ENCODE peak calls at places on chromosomes 16 and 17, in eight cellular contexts. One of them, this sample, is unnamed.

GRCh38 chr17:80807014-80807413 is 184.6 kb upstream of the CHMP6 start:
- DNase-seq in HCT116: no peak
- DNase-seq in endothelial cell of umbilical vein: no peak
- DNase-seq in K562: no peak
- DNase-seq in SK-N-SH: no peak
- DNase-seq in HepG2: no peak
- DNase-seq in GM12878: no peak
- DNase-seq in H1: no peak
- DNase-seq in this sample: no peak

GRCh38 chr17:56136316-56136715 is 17.0 kb upstream of the ANKFN1 start:
- DNase-seq in HCT116: no peak
- DNase-seq in endothelial cell of umbilical vein: no peak
- DNase-seq in K562: no peak
- DNase-seq in SK-N-SH: no peak
- DNase-seq in HepG2: no peak
- DNase-seq in GM12878: no peak
- DNase-seq in H1: no peak
- DNase-seq in this sample: no peak

GRCh38 chr17:74190154-74190553 is 13.3 kb upstream of the RPL38 start:
- DNase-seq in HCT116: peak; percentile 66
- DNase-seq in endothelial cell of umbilical vein: peak; percentile 61
- DNase-seq in K562: peak; percentile 82
- DNase-seq in SK-N-SH: peak; percentile 90
- DNase-seq in HepG2: peak; percentile 44
- DNase-seq in GM12878: no peak
- DNase-seq in H1: no peak
- DNase-seq in this sample: peak; percentile 71

GRCh38 chr17:80252871-80253270 is 7.8 kb upstream of the RNF213 start:
- DNase-seq in HCT116: peak; percentile 46
- DNase-seq in endothelial cell of umbilical vein: no peak
- DNase-seq in K562: peak; percentile 42
- DNase-seq in SK-N-SH: peak; percentile 89
- DNase-seq in HepG2: no peak
- DNase-seq in GM12878: no peak
- DNase-seq in H1: peak; percentile 84
- DNase-seq in this sample: peak; percentile 85

GRCh38 chr17:80872011-80872929 is 119.4 kb upstream of the CHMP6 start:
- DNase-seq in HCT116: no peak
- DNase-seq in endothelial cell of umbilical vein: no peak
- DNase-seq in K562: no peak
- DNase-seq in SK-N-SH: no peak
- DNase-seq in HepG2: no peak
- DNase-seq in GM12878: no peak
- DNase-seq in H1: no peak
- DNase-seq in this sample: no peak

GRCh38 chr17:4631836-4632582 is 9.5 kb downstream of the ALOX15 start:
- DNase-seq in HCT116: no peak
- DNase-seq in endothelial cell of umbilical vein: no peak
- DNase-seq in K562: no peak
- DNase-seq in SK-N-SH: no peak
- DNase-seq in HepG2: no peak
- DNase-seq in GM12878: no peak
- DNase-seq in H1: peak; percentile 53
- DNase-seq in this sample: peak; percentile 78

GRCh38 chr17:82528484-82529265 is 9.1 kb downstream of the FOXK2 start:
- DNase-seq in HCT116: peak; percentile 31
- DNase-seq in endothelial cell of umbilical vein: peak; percentile 73
- DNase-seq in K562: no peak
- DNase-seq in SK-N-SH: peak; percentile 88
- DNase-seq in HepG2: no peak
- DNase-seq in GM12878: no peak
- DNase-seq in H1: no peak
- DNase-seq in this sample: no peak

GRCh38 chr17:32443827-32444300 is 446 bp upstream of the PSMD11 start:
- DNase-seq in HCT116: no peak
- DNase-seq in endothelial cell of umbilical vein: no peak
- DNase-seq in K562: no peak
- DNase-seq in SK-N-SH: no peak
- DNase-seq in HepG2: no peak
- DNase-seq in GM12878: no peak
- DNase-seq in H1: no peak
- DNase-seq in this sample: no peak

GRCh38 chr17:33038740-33039139 is 47.1 kb downstream of the SPACA3 start:
- DNase-seq in HCT116: peak; percentile 15
- DNase-seq in endothelial cell of umbilical vein: peak; percentile 21
- DNase-seq in K562: peak; percentile 76
- DNase-seq in SK-N-SH: peak; percentile 73
- DNase-seq in HepG2: no peak
- DNase-seq in GM12878: no peak
- DNase-seq in H1: peak; percentile 89
- DNase-seq in this sample: peak; percentile 80

GRCh38 chr17:2995362-2995761 is 68.0 kb downstream of the OR1D5 start:
- DNase-seq in HCT116: no peak
- DNase-seq in endothelial cell of umbilical vein: no peak
- DNase-seq in K562: no peak
- DNase-seq in SK-N-SH: no peak
- DNase-seq in HepG2: no peak
- DNase-seq in GM12878: no peak
- DNase-seq in H1: no peak
- DNase-seq in this sample: no peak

GRCh38 chr17:32558997-32559650 is 72.3 kb downstream of the CDK5R1 start:
- DNase-seq in HCT116: no peak
- DNase-seq in endothelial cell of umbilical vein: no peak
- DNase-seq in K562: peak; percentile 53
- DNase-seq in SK-N-SH: peak; percentile 32
- DNase-seq in HepG2: no peak
- DNase-seq in GM12878: peak; percentile 92
- DNase-seq in H1: no peak
- DNase-seq in this sample: no peak

GRCh38 chr16:12737563-12737962 is 66.1 kb downstream of the CPPED1 start:
- DNase-seq in HCT116: no peak
- DNase-seq in endothelial cell of umbilical vein: no peak
- DNase-seq in K562: no peak
- DNase-seq in SK-N-SH: no peak
- DNase-seq in HepG2: no peak
- DNase-seq in GM12878: no peak
- DNase-seq in H1: no peak
- DNase-seq in this sample: no peak

GRCh38 chr16:10480151-10480550 is 94.3 kb downstream of the ATF7IP2 start:
- DNase-seq in HCT116: no peak
- DNase-seq in endothelial cell of umbilical vein: no peak
- DNase-seq in K562: no peak
- DNase-seq in SK-N-SH: no peak
- DNase-seq in HepG2: no peak
- DNase-seq in GM12878: no peak
- DNase-seq in H1: no peak
- DNase-seq in this sample: no peak

GRCh38 chr16:8850279-8850885 is 18.4 kb downstream of the CARHSP1 start:
- DNase-seq in HCT116: no peak
- DNase-seq in endothelial cell of umbilical vein: peak; percentile 87
- DNase-seq in K562: no peak
- DNase-seq in SK-N-SH: peak; percentile 36
- DNase-seq in HepG2: peak; percentile 91
- DNase-seq in GM12878: no peak
- DNase-seq in H1: no peak
- DNase-seq in this sample: no peak

GRCh38 chr17:42683407-42684031 is 1.2 kb downstream of the CNTNAP1 start:
- DNase-seq in HCT116: no peak
- DNase-seq in endothelial cell of umbilical vein: peak; percentile 32
- DNase-seq in K562: no peak
- DNase-seq in SK-N-SH: peak; percentile 23
- DNase-seq in HepG2: no peak
- DNase-seq in GM12878: no peak
- DNase-seq in H1: peak; percentile 66
- DNase-seq in this sample: peak; percentile 77

GRCh38 chr16:84585472-84585871 is 32.4 kb downstream of the COTL1 start:
- DNase-seq in HCT116: no peak
- DNase-seq in endothelial cell of umbilical vein: no peak
- DNase-seq in K562: no peak
- DNase-seq in SK-N-SH: no peak
- DNase-seq in HepG2: no peak
- DNase-seq in GM12878: no peak
- DNase-seq in H1: no peak
- DNase-seq in this sample: no peak

GRCh38 chr17:43634681-43635125 is 27.0 kb downstream of the MEOX1 start:
- DNase-seq in HCT116: no peak
- DNase-seq in endothelial cell of umbilical vein: no peak
- DNase-seq in K562: no peak
- DNase-seq in SK-N-SH: no peak
- DNase-seq in HepG2: peak; percentile 53
- DNase-seq in GM12878: no peak
- DNase-seq in H1: no peak
- DNase-seq in this sample: no peak

DNA sequence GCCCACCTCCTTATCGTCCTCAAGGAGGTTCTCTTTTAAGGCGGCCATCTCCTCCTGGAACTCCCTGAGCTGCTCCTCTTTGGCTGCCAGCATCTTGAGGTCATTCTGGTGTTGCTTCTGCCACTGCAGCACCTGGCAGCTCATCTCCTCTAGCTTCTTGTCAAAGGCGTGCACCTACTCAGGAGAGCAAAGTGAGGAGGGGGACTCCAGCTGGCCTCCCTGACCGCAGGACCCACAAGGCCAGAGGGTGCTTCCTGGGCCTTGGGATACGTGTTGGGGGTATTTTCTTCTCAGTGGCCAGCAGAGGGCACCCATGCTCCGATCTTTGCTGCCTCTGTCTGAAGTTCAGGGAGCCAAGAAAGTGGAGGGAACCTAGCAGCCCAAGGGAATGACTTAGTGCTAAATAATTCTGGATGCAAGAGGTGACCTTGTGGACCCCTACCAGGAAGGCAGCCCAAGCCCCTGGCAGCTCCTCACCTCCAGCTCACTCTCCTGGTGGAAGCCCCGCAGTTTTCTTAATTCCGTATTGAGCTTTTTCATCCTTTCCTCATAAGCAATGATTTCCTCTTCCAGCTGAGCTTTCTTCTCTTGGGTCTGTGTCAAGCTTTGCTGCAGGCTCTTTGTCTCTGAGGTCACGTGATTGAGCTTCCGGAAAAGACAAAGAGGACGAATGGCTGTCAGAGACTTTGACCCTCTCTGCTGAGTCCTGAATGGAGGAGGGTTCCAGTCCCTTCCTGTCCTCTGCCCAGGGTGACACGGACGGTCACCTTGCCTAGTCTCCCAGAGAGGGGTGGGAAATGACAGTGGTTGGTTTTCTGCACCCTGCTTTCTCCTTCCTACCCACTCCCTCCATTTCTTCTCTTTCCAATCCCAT is 31.4 kb downstream of the DHX38 start:
- DNase-seq in HCT116: peak; percentile 42
- DNase-seq in endothelial cell of umbilical vein: peak; percentile 67
- DNase-seq in K562: peak; percentile 76
- DNase-seq in SK-N-SH: peak; percentile 80
- DNase-seq in HepG2: peak; percentile 67
- DNase-seq in GM12878: peak; percentile 26
- DNase-seq in H1: peak; percentile 84
- DNase-seq in this sample: peak; percentile 85
- H2AFZ ChIP-seq in HCT116: no peak overlapping the region
- H2AFZ ChIP-seq in endothelial cell of umbilical vein: peak overlapping the region; percentile 2
- H2AFZ ChIP-seq in K562: peak overlapping the region; percentile 29
- H2AFZ ChIP-seq in SK-N-SH: no peak overlapping the region
- H2AFZ ChIP-seq in HepG2: no peak overlapping the region
- H2AFZ ChIP-seq in GM12878: peak overlapping the region; percentile 60
- H2AFZ ChIP-seq in H1: peak overlapping the region; percentile 91
- H2AFZ ChIP-seq in this sample: peak overlapping the region; percentile 92

GRCh38 chr17:51260237-51260959 is at the start of gene UTP18:
- DNase-seq in HCT116: peak; percentile 98
- DNase-seq in endothelial cell of umbilical vein: peak; percentile 97
- DNase-seq in K562: peak; percentile 96
- DNase-seq in SK-N-SH: peak; percentile 100
- DNase-seq in HepG2: peak; percentile 96
- DNase-seq in GM12878: peak; percentile 89
- DNase-seq in H1: peak; percentile 94
- DNase-seq in this sample: peak; percentile 98

GRCh38 chr17:51263001-51263400 is 2.7 kb downstream of the UTP18 start:
- DNase-seq in HCT116: no peak
- DNase-seq in endothelial cell of umbilical vein: no peak
- DNase-seq in K562: no peak
- DNase-seq in SK-N-SH: no peak
- DNase-seq in HepG2: no peak
- DNase-seq in GM12878: no peak
- DNase-seq in H1: no peak
- DNase-seq in this sample: no peak

GRCh38 chr17:51259574-51260236 is at the start of gene MBTD1:
- DNase-seq in HCT116: peak; percentile 99
- DNase-seq in endothelial cell of umbilical vein: peak; percentile 97
- DNase-seq in K562: peak; percentile 91
- DNase-seq in SK-N-SH: peak; percentile 100
- DNase-seq in HepG2: peak; percentile 98
- DNase-seq in GM12878: no peak
- DNase-seq in H1: peak; percentile 96
- DNase-seq in this sample: peak; percentile 98

GRCh38 chr17:51258756-51259573 is 884 bp downstream of the MBTD1 start:
- DNase-seq in HCT116: no peak
- DNase-seq in endothelial cell of umbilical vein: peak; percentile 34
- DNase-seq in K562: peak; percentile 50
- DNase-seq in SK-N-SH: no peak
- DNase-seq in HepG2: peak; percentile 39
- DNase-seq in GM12878: no peak
- DNase-seq in H1: no peak
- DNase-seq in this sample: no peak

GRCh38 chr17:51260960-51261958 is 913 bp downstream of the UTP18 start:
- DNase-seq in HCT116: peak; percentile 35
- DNase-seq in endothelial cell of umbilical vein: peak; percentile 53
- DNase-seq in K562: peak; percentile 81
- DNase-seq in SK-N-SH: peak; percentile 90
- DNase-seq in HepG2: peak; percentile 49
- DNase-seq in GM12878: no peak
- DNase-seq in H1: peak; percentile 90
- DNase-seq in this sample: peak; percentile 91
- TF ChIP-seq POLR2AphosphoS5 in HCT116: peak; percentile 16
- TF ChIP-seq POLR2AphosphoS5 in endothelial cell of umbilical vein: no peak
- TF ChIP-seq POLR2AphosphoS5 in K562: no peak
- TF ChIP-seq POLR2AphosphoS5 in SK-N-SH: no peak
- TF ChIP-seq POLR2AphosphoS5 in HepG2: no peak
- TF ChIP-seq POLR2AphosphoS5 in GM12878: peak; percentile 58
- TF ChIP-seq POLR2AphosphoS5 in H1: peak; percentile 12
- TF ChIP-seq POLR2AphosphoS5 in this sample: no peak

GRCh38 chr16:30369091-30369937 is 980 bp downstream of the TBC1D10B start:
- DNase-seq in HCT116: no peak
- DNase-seq in endothelial cell of umbilical vein: peak; percentile 31
- DNase-seq in K562: peak; percentile 8
- DNase-seq in SK-N-SH: no peak
- DNase-seq in HepG2: no peak
- DNase-seq in GM12878: no peak
- DNase-seq in H1: peak; percentile 58
- DNase-seq in this sample: peak; percentile 29
- H3K4me3 ChIP-seq in HCT116: peak overlapping the region; percentile 87
- H3K4me3 ChIP-seq in endothelial cell of umbilical vein: peak overlapping the region; percentile 83
- H3K4me3 ChIP-seq in K562: peak overlapping the region; percentile 74
- H3K4me3 ChIP-seq in SK-N-SH: peak overlapping the region; percentile 87
- H3K4me3 ChIP-seq in HepG2: peak overlapping the region; percentile 80
- H3K4me3 ChIP-seq in GM12878: peak overlapping the region; percentile 97
- H3K4me3 ChIP-seq in H1: peak overlapping the region; percentile 43
- H3K4me3 ChIP-seq in this sample: peak overlapping the region; percentile 85

DNA sequence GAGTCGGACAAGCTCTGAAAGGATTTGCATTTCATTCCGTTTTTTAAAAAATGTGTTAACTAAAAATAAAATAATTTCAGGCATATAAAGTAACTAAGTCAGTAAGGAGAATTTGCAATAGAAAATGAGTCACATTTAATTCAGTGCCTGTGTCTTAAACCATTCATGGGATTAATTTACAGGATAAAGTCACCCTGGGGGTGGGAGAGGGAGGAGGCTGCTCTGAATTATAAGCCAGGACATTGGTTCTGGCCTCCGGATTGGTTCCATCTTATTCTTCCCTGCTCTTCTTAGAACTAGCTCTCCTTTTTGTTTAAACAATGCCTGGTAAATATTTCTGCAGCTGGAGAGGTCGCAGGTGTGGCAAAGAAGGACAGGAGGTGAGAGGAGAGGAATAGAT is 319.1 kb downstream of the PHKB start:
- DNase-seq in HCT116: no peak
- DNase-seq in endothelial cell of umbilical vein: no peak
- DNase-seq in K562: no peak
- DNase-seq in SK-N-SH: no peak
- DNase-seq in HepG2: no peak
- DNase-seq in GM12878: no peak
- DNase-seq in H1: no peak
- DNase-seq in this sample: no peak
- H2AFZ ChIP-seq in HCT116: no peak overlapping the region
- H2AFZ ChIP-seq in endothelial cell of umbilical vein: no peak overlapping the region
- H2AFZ ChIP-seq in K562: no peak overlapping the region
- H2AFZ ChIP-seq in SK-N-SH: no peak overlapping the region
- H2AFZ ChIP-seq in HepG2: no peak overlapping the region
- H2AFZ ChIP-seq in GM12878: peak overlapping the region; percentile 90
- H2AFZ ChIP-seq in H1: peak overlapping the region; percentile 45
- H2AFZ ChIP-seq in this sample: peak overlapping the region; percentile 43